ENCODE peak calls at places on chromosomes 11 and 22, in ten cellular contexts. V, J, O, D, S, B, A, L, M and Q are unnamed samples.

GRCh38 chr11:22666700-22667439 is 459 bp downstream of the GAS2 start:
- DNase-seq in S (peak), D (peak), B (peak), V (peak), A (peak), O (peak), M (peak), L (peak), J (no peak), Q (peak)

GRCh38 chr11:114479331-114479730 is 40.1 kb downstream of the REXO2 start:
- DNase-seq in A (no peak), V (no peak), M (no peak), B (no peak), J (no peak), O (no peak), S (no peak), L (no peak), D (no peak), Q (no peak)

GRCh38 chr22:38963872-38964271 is 6.5 kb downstream of the APOBEC3A start:
- DNase-seq in A (no peak), B (no peak), O (no peak), M (no peak), S (peak), L (no peak), D (no peak), J (no peak), V (no peak), Q (no peak)

GRCh38 chr11:125443767-125444311 is 52.2 kb downstream of the FEZ1 start:
- DNase-seq in V (no peak), O (no peak), S (no peak), D (no peak), J (no peak), M (no peak), L (no peak), A (no peak), B (peak), Q (no peak)

GRCh38 chr11:19768815-19769214 is 56.2 kb downstream of the NAV2 start:
- DNase-seq in J (no peak), L (no peak), A (no peak), S (no peak), O (no peak), D (no peak), B (no peak), M (no peak), V (no peak), Q (no peak)

GRCh38 chr22:21837184-21837979 is 30.1 kb downstream of the MAPK1 start:
- DNase-seq in L (no peak), M (no peak), D (peak), S (no peak), V (no peak), A (no peak), J (no peak), B (no peak), O (no peak), Q (peak)

GRCh38 chr11:111334495-111335123 is 36.3 kb downstream of the POU2AF3 start:
- DNase-seq in B (no peak), A (no peak), J (no peak), V (peak), L (no peak), D (no peak), O (peak), M (no peak), S (no peak), Q (no peak)

GRCh38 chr11:47551086-47551485 is 1.8 kb downstream of the CELF1 start:
- DNase-seq in A (no peak), J (no peak), S (no peak), M (no peak), V (no peak), D (peak), O (no peak), L (no peak), B (peak), Q (no peak)

GRCh38 chr22:49216579-49216978 is 611.1 kb downstream of the BRD1 start:
- DNase-seq in J (peak), B (peak), V (no peak), O (no peak), A (no peak), M (no peak), D (no peak), L (no peak), S (peak), Q (no peak)

GRCh38 chr22:38570841-38571364 is 920 bp upstream of the DMC1 start:
- DNase-seq in S (peak), D (no peak), O (peak), B (peak), M (peak), A (peak), L (peak), V (peak), J (peak), Q (peak)

GRCh38 chr22:43031617-43032016 is 16.7 kb upstream of the PACSIN2 start:
- DNase-seq in L (no peak), V (no peak), S (no peak), D (no peak), B (peak), O (no peak), A (no peak), J (no peak), M (no peak), Q (no peak)